ENCODE peak calls at places on chromosomes 1 and 21, in six cellular contexts. One of them, this sample, is unnamed. For H3K27me3, the result is how much of the 10 kb centered on the place peaks cover.

GRCh38 chr1:12294076-12294475 is 64.2 kb downstream of the VPS13D start:
- DNase-seq in PC-3: no peak
- DNase-seq in aorta: no peak
- DNase-seq in CD8-positive, alpha-beta memory T cell: no peak
- DNase-seq in transverse colon: no peak
- DNase-seq in GM23338: no peak
- DNase-seq in this sample: no peak

GRCh38 chr1:27830621-27831424 is at the start of gene PPP1R8:
- DNase-seq in PC-3: peak
- DNase-seq in aorta: peak
- DNase-seq in CD8-positive, alpha-beta memory T cell: peak
- DNase-seq in transverse colon: peak
- DNase-seq in GM23338: peak
- DNase-seq in this sample: peak

GRCh38 chr1:184986250-184986649 is 11.9 kb upstream of the NIBAN1 start:
- DNase-seq in PC-3: peak
- DNase-seq in aorta: no peak
- DNase-seq in CD8-positive, alpha-beta memory T cell: no peak
- DNase-seq in transverse colon: no peak
- DNase-seq in GM23338: peak
- DNase-seq in this sample: no peak

GRCh38 chr1:45979074-45979777 is 153.2 kb downstream of the PIK3R3 start:
- DNase-seq in PC-3: peak
- DNase-seq in aorta: no peak
- DNase-seq in CD8-positive, alpha-beta memory T cell: no peak
- DNase-seq in transverse colon: no peak
- DNase-seq in GM23338: no peak
- DNase-seq in this sample: no peak

GRCh38 chr1:31658721-31659120 is 14.0 kb upstream of the PEF1 start:
- DNase-seq in PC-3: no peak
- DNase-seq in aorta: peak
- DNase-seq in CD8-positive, alpha-beta memory T cell: no peak
- DNase-seq in transverse colon: no peak
- DNase-seq in GM23338: no peak
- DNase-seq in this sample: peak

GRCh38 chr21:45868488-45868887 is 113.1 kb upstream of the COL6A1 start:
- DNase-seq in PC-3: no peak
- DNase-seq in aorta: peak
- DNase-seq in CD8-positive, alpha-beta memory T cell: no peak
- DNase-seq in transverse colon: no peak
- DNase-seq in GM23338: no peak
- DNase-seq in this sample: no peak

GRCh38 chr1:45802343-45803298 is 791 bp upstream of the MAST2 start:
- DNase-seq in PC-3: peak
- DNase-seq in aorta: peak
- DNase-seq in CD8-positive, alpha-beta memory T cell: no peak
- DNase-seq in transverse colon: peak
- DNase-seq in GM23338: peak
- DNase-seq in this sample: peak

GRCh38 chr1:14915356-14916054 is 238.0 kb upstream of the TMEM51 start:
- DNase-seq in PC-3: peak
- DNase-seq in aorta: no peak
- DNase-seq in CD8-positive, alpha-beta memory T cell: no peak
- DNase-seq in transverse colon: peak
- DNase-seq in GM23338: peak
- DNase-seq in this sample: no peak

GRCh38 chr1:111467805-111468716 is 5.7 kb upstream of the C1orf162 start:
- DNase-seq in PC-3: no peak
- DNase-seq in aorta: no peak
- DNase-seq in CD8-positive, alpha-beta memory T cell: no peak
- DNase-seq in transverse colon: no peak
- DNase-seq in GM23338: no peak
- DNase-seq in this sample: no peak

GRCh38 chr1:193306430-193306829 is 120.0 kb upstream of the B3GALT2 start:
- DNase-seq in PC-3: no peak
- DNase-seq in aorta: no peak
- DNase-seq in CD8-positive, alpha-beta memory T cell: no peak
- DNase-seq in transverse colon: no peak
- DNase-seq in GM23338: no peak
- DNase-seq in this sample: no peak

GRCh38 chr1:201145132-201145531 is 9.1 kb downstream of the TMEM9 start:
- DNase-seq in PC-3: no peak
- DNase-seq in aorta: no peak
- DNase-seq in CD8-positive, alpha-beta memory T cell: no peak
- DNase-seq in transverse colon: no peak
- DNase-seq in GM23338: no peak
- DNase-seq in this sample: no peak

GRCh38 chr1:7621334-7622219 is 149.5 kb upstream of the VAMP3 start:
- DNase-seq in PC-3: no peak
- DNase-seq in aorta: peak
- DNase-seq in CD8-positive, alpha-beta memory T cell: no peak
- DNase-seq in transverse colon: no peak
- DNase-seq in GM23338: no peak
- DNase-seq in this sample: no peak

GRCh38 chr1:164668451-164668850 is 109.5 kb downstream of the PBX1 start:
- DNase-seq in PC-3: no peak
- DNase-seq in aorta: no peak
- DNase-seq in CD8-positive, alpha-beta memory T cell: no peak
- DNase-seq in transverse colon: no peak
- DNase-seq in GM23338: no peak
- DNase-seq in this sample: no peak

GRCh38 chr1:212606734-212607205 is 1.8 kb upstream of the ATF3 start:
- DNase-seq in PC-3: peak
- DNase-seq in aorta: peak
- DNase-seq in CD8-positive, alpha-beta memory T cell: peak
- DNase-seq in transverse colon: peak
- DNase-seq in GM23338: peak
- DNase-seq in this sample: no peak

GRCh38 chr1:230855886-230856285 is 12.4 kb downstream of the C1orf198 start:
- DNase-seq in PC-3: no peak
- DNase-seq in aorta: no peak
- DNase-seq in CD8-positive, alpha-beta memory T cell: no peak
- DNase-seq in transverse colon: no peak
- DNase-seq in GM23338: no peak
- DNase-seq in this sample: no peak

GRCh38 chr1:110494036-110494435 is 24.9 kb downstream of the KCNA10 start:
- DNase-seq in PC-3: no peak
- DNase-seq in aorta: peak
- DNase-seq in CD8-positive, alpha-beta memory T cell: no peak
- DNase-seq in transverse colon: no peak
- DNase-seq in GM23338: no peak
- DNase-seq in this sample: no peak

GRCh38 chr1:115052454-115053083 is 22.9 kb downstream of the TSHB start:
- DNase-seq in PC-3: peak
- DNase-seq in aorta: no peak
- DNase-seq in CD8-positive, alpha-beta memory T cell: peak
- DNase-seq in transverse colon: peak
- DNase-seq in GM23338: peak
- DNase-seq in this sample: peak

GRCh38 chr1:27025718-27026117 is 13.1 kb upstream of the TENT5B start:
- DNase-seq in PC-3: no peak
- DNase-seq in aorta: no peak
- DNase-seq in CD8-positive, alpha-beta memory T cell: no peak
- DNase-seq in transverse colon: no peak
- DNase-seq in GM23338: no peak
- DNase-seq in this sample: no peak

GRCh38 chr1:44033041-44033575 is 1.8 kb upstream of the SLC6A9 start:
- DNase-seq in PC-3: no peak
- DNase-seq in aorta: peak
- DNase-seq in CD8-positive, alpha-beta memory T cell: no peak
- DNase-seq in transverse colon: no peak
- DNase-seq in GM23338: no peak
- DNase-seq in this sample: no peak

GRCh38 chr1:44270666-44271628 is 57.7 kb downstream of the DMAP1 start:
- DNase-seq in PC-3: no peak
- DNase-seq in aorta: no peak
- DNase-seq in CD8-positive, alpha-beta memory T cell: no peak
- DNase-seq in transverse colon: peak
- DNase-seq in GM23338: no peak
- DNase-seq in this sample: no peak

GRCh38 chr1:185998391-185998790 is 264.2 kb downstream of the HMCN1 start:
- DNase-seq in PC-3: peak
- DNase-seq in aorta: no peak
- DNase-seq in CD8-positive, alpha-beta memory T cell: no peak
- DNase-seq in transverse colon: no peak
- DNase-seq in GM23338: peak
- DNase-seq in this sample: no peak

GRCh38 chr1:54979327-54979891 is 1.0 kb upstream of the TMEM61 start:
- DNase-seq in PC-3: no peak
- DNase-seq in aorta: no peak
- DNase-seq in CD8-positive, alpha-beta memory T cell: no peak
- DNase-seq in transverse colon: no peak
- DNase-seq in GM23338: no peak
- DNase-seq in this sample: no peak

GRCh38 chr1:229093258-229093540 is 177.7 kb upstream of the RAB4A start:
- DNase-seq in PC-3: no peak
- DNase-seq in aorta: no peak
- DNase-seq in CD8-positive, alpha-beta memory T cell: no peak
- DNase-seq in transverse colon: no peak
- DNase-seq in GM23338: peak
- DNase-seq in this sample: no peak

GRCh38 chr21:18373631-18374030 is 30.0 kb downstream of the TMPRSS15 start:
- DNase-seq in PC-3: peak
- DNase-seq in aorta: no peak
- DNase-seq in CD8-positive, alpha-beta memory T cell: no peak
- DNase-seq in transverse colon: no peak
- DNase-seq in GM23338: no peak
- DNase-seq in this sample: peak

GRCh38 chr1:25503551-25504426 is 39.6 kb upstream of the LDLRAP1 start:
- DNase-seq in PC-3: peak
- DNase-seq in aorta: peak
- DNase-seq in CD8-positive, alpha-beta memory T cell: peak
- DNase-seq in transverse colon: peak
- DNase-seq in GM23338: peak
- DNase-seq in this sample: no peak

DNA sequence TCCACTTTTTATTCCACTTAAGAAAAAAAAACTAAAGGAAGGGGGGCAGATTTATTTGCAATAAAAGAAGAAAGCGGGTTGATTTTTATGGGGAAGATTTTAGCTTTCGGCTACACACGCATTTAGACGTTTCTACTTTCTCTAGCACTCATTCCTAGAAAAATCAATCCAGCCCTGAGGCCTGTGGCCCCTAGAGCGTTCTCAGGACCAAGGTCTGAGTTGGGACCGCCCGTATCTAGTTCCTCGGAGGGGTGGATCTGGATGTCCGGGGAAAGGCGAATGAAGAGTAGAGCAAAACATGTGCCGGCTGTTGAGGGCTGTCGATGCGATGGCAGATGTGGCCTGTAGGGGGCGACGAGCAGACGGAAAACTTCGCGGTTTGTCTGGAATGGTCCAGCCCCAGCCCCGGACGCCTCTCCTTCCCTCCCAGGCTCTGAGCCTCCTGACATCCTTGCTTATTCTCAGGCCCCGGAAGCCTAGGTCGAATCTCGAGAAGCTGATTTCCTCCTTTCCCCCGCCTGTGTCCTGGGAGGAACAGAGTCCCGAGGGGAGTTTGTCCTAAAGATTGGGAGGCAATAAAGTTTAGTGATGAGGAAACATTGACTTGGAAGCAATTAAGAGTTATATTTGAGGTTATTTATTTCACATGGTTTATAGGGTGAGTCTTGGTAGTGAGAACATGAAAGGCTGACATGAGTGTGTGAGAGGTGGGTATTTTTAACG is 5.2 kb downstream of the FOXD3 start:
- DNase-seq in PC-3: peak
- DNase-seq in aorta: peak
- DNase-seq in CD8-positive, alpha-beta memory T cell: no peak
- DNase-seq in transverse colon: peak
- DNase-seq in GM23338: peak
- DNase-seq in this sample: peak
- H3K27me3 ChIP-seq in PC-3: under half
- H3K27me3 ChIP-seq in aorta: under half
- H3K27me3 ChIP-seq in CD8-positive, alpha-beta memory T cell: half or more
- H3K27me3 ChIP-seq in transverse colon: half or more
- H3K27me3 ChIP-seq in GM23338: half or more
- H3K27me3 ChIP-seq in this sample: half or more

GRCh38 chr21:22343721-22344120 is 1345.5 kb downstream of the NCAM2 start:
- DNase-seq in PC-3: no peak
- DNase-seq in aorta: no peak
- DNase-seq in CD8-positive, alpha-beta memory T cell: no peak
- DNase-seq in transverse colon: no peak
- DNase-seq in GM23338: no peak
- DNase-seq in this sample: no peak
- H3K27me3 ChIP-seq in PC-3: under half
- H3K27me3 ChIP-seq in aorta: under half
- H3K27me3 ChIP-seq in CD8-positive, alpha-beta memory T cell: under half
- H3K27me3 ChIP-seq in transverse colon: under half
- H3K27me3 ChIP-seq in GM23338: under half
- H3K27me3 ChIP-seq in this sample: under half

GRCh38 chr1:145717833-145718232 is 1.5 kb upstream of the CD160 start:
- DNase-seq in PC-3: no peak
- DNase-seq in aorta: no peak
- DNase-seq in CD8-positive, alpha-beta memory T cell: no peak
- DNase-seq in transverse colon: no peak
- DNase-seq in GM23338: no peak
- DNase-seq in this sample: no peak
- H3K27me3 ChIP-seq in PC-3: under half
- H3K27me3 ChIP-seq in aorta: under half
- H3K27me3 ChIP-seq in CD8-positive, alpha-beta memory T cell: under half
- H3K27me3 ChIP-seq in transverse colon: under half
- H3K27me3 ChIP-seq in GM23338: under half
- H3K27me3 ChIP-seq in this sample: under half

GRCh38 chr1:200029035-200029623 is 1.6 kb downstream of the NR5A2 start:
- DNase-seq in PC-3: peak
- DNase-seq in aorta: no peak
- DNase-seq in CD8-positive, alpha-beta memory T cell: no peak
- DNase-seq in transverse colon: peak
- DNase-seq in GM23338: peak
- DNase-seq in this sample: no peak

GRCh38 chr1:200029624-200030074 is 2.1 kb downstream of the NR5A2 start:
- DNase-seq in PC-3: peak
- DNase-seq in aorta: no peak
- DNase-seq in CD8-positive, alpha-beta memory T cell: no peak
- DNase-seq in transverse colon: no peak
- DNase-seq in GM23338: peak
- DNase-seq in this sample: no peak

GRCh38 chr1:200028586-200029034 is 1.1 kb downstream of the NR5A2 start:
- DNase-seq in PC-3: peak
- DNase-seq in aorta: no peak
- DNase-seq in CD8-positive, alpha-beta memory T cell: no peak
- DNase-seq in transverse colon: no peak
- DNase-seq in GM23338: peak
- DNase-seq in this sample: no peak

GRCh38 chr1:200033511-200034261 is 6.2 kb downstream of the NR5A2 start:
- DNase-seq in PC-3: no peak
- DNase-seq in aorta: no peak
- DNase-seq in CD8-positive, alpha-beta memory T cell: no peak
- DNase-seq in transverse colon: peak
- DNase-seq in GM23338: peak
- DNase-seq in this sample: no peak

DNA sequence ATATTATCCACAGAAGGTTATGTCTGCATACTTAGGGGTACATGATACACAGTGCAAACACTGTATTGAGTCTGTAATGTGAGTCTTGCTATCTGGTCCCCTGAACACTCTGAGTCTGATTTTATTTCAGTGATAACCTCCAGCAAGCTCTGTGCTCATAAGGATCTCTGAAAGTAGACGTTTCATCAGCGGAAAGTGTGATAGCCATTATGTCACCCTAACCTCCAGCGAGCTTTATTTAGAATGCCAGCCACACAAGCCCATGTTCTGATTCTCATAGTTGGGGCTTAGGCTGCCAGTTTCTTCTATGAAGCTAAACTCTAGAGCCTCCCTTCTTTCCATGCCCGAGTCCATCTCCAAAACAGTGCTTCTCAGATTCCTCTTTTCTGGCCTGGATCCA is 3.3 kb downstream of the NR5A2 start:
- DNase-seq in PC-3: no peak
- DNase-seq in aorta: no peak
- DNase-seq in CD8-positive, alpha-beta memory T cell: no peak
- DNase-seq in transverse colon: no peak
- DNase-seq in GM23338: no peak
- DNase-seq in this sample: no peak
- H3K27me3 ChIP-seq in PC-3: half or more
- H3K27me3 ChIP-seq in aorta: under half
- H3K27me3 ChIP-seq in CD8-positive, alpha-beta memory T cell: under half
- H3K27me3 ChIP-seq in transverse colon: half or more
- H3K27me3 ChIP-seq in GM23338: half or more
- H3K27me3 ChIP-seq in this sample: half or more

This sample was measured in brain microvascular endothelial cell.